ENCODE peak calls at places on chromosomes 2 and 18, in seven cellular contexts. U, W, N, G, T, C and L are unnamed samples.

GRCh38 chr18:45978084-45978483 is 11.0 kb upstream of the EPG5 start:
- DNase-seq in U (no peak), C (no peak), N (no peak), G (peak), W (no peak), T (no peak), L (no peak)

GRCh38 chr2:29012211-29012681 is 31.1 kb downstream of the TOGARAM2 start:
- DNase-seq in G (peak), U (no peak), W (no peak), C (peak), T (no peak), N (no peak), L (peak)

GRCh38 chr2:206920936-206921335 is 18.4 kb upstream of the CPO start:
- DNase-seq in U (no peak), W (no peak), C (no peak), G (no peak), T (no peak), N (no peak), L (no peak)

GRCh38 chr2:220159738-220160137 is 532.3 kb downstream of the SLC4A3 start:
- DNase-seq in G (no peak), T (no peak), N (no peak), W (no peak), U (no peak), C (no peak), L (no peak)

GRCh38 chr2:55048514-55048924 is 1.7 kb downstream of the RTN4 start:
- DNase-seq in G (peak), W (no peak), T (no peak), U (no peak), C (no peak), N (no peak), L (no peak)

GRCh38 chr18:21117385-21118135 is 5.9 kb upstream of the ROCK1 start:
- DNase-seq in U (no peak), T (no peak), N (no peak), G (no peak), C (no peak), W (no peak), L (no peak)

GRCh38 chr18:58605027-58606020 is 23.6 kb downstream of the ALPK2 start:
- DNase-seq in W (peak), N (no peak), C (no peak), U (peak), G (no peak), T (no peak), L (peak)

GRCh38 chr2:125004091-125004800 is 979.2 kb downstream of the CNTNAP5 start:
- DNase-seq in N (no peak), T (no peak), W (no peak), C (no peak), G (no peak), U (no peak), L (no peak)

GRCh38 chr2:80035749-80036285 is 268.7 kb downstream of the LRRTM1 start:
- DNase-seq in C (no peak), U (no peak), N (no peak), G (no peak), T (no peak), W (no peak), L (no peak)

GRCh38 chr2:182866461-182867369 is at the start of gene FRZB:
- DNase-seq in G (peak), U (no peak), W (no peak), T (peak), C (no peak), N (peak), L (no peak)

GRCh38 chr18:46946656-46947282 is 29.4 kb downstream of the KATNAL2 start:
- DNase-seq in T (peak), C (no peak), G (peak), U (peak), N (peak), W (peak), L (no peak)

GRCh38 chr2:226643550-226644275 is 155.9 kb downstream of the IRS1 start:
- DNase-seq in W (no peak), N (no peak), T (no peak), C (no peak), U (no peak), G (no peak), L (no peak)

GRCh38 chr2:175633227-175633626 is 368.8 kb downstream of the LNPK start:
- DNase-seq in C (no peak), W (no peak), G (no peak), T (no peak), N (no peak), U (no peak), L (no peak)

GRCh38 chr2:240236217-240237111 is 96.0 kb upstream of the OTOS start:
- DNase-seq in C (no peak), N (no peak), G (peak), W (peak), U (no peak), T (peak), L (peak)

GRCh38 chr18:22858121-22858520 is 75.0 kb upstream of the RBBP8 start:
- DNase-seq in N (no peak), T (no peak), G (no peak), C (no peak), W (no peak), U (no peak), L (no peak)

GRCh38 chr18:51921862-51922261 is 418.1 kb upstream of the DCC start:
- DNase-seq in C (no peak), W (no peak), G (no peak), N (no peak), T (peak), U (no peak), L (no peak)

GRCh38 chr2:2866459-2866858 is 511.2 kb downstream of the EIPR1 start:
- DNase-seq in G (no peak), W (no peak), T (no peak), C (no peak), N (no peak), U (no peak), L (no peak)

GRCh38 chr2:127007652-127008051 is 99.3 kb downstream of the BIN1 start:
- DNase-seq in C (no peak), G (no peak), T (no peak), N (peak), U (no peak), W (no peak), L (no peak)

GRCh38 chr2:202237787-202238233 is 587 bp downstream of the SUMO1 start:
- DNase-seq in C (peak), W (peak), T (peak), N (no peak), U (peak), G (peak), L (no peak)